ENCODE peak calls at places on chromosomes 1 and 21, in seven cellular contexts. H, L, X, B, Z, W and Q are unnamed samples.

GRCh38 chr1:108041360-108042143 is 76.6 kb upstream of the VAV3 start:
- DNase-seq in W (no peak), H (no peak), X (no peak), L (no peak), B (no peak), Z (no peak), Q (no peak)

GRCh38 chr1:14602131-14602530 is 3.6 kb downstream of the KAZN start:
- DNase-seq in Z (no peak), X (peak), W (peak), H (peak), L (no peak), B (peak), Q (no peak)

GRCh38 chr1:64162804-64163203 is 40.6 kb upstream of the UBE2U start:
- DNase-seq in H (no peak), L (no peak), B (no peak), Z (no peak), X (no peak), W (no peak), Q (no peak)

GRCh38 chr21:31338892-31339368 is 5.1 kb downstream of the TIAM1 start:
- DNase-seq in B (no peak), W (no peak), H (no peak), Z (no peak), X (no peak), L (no peak), Q (no peak)

GRCh38 chr1:236108027-236108648 is 34.2 kb upstream of the GPR137B start:
- DNase-seq in L (no peak), H (no peak), Z (no peak), B (no peak), W (no peak), X (no peak), Q (no peak)

GRCh38 chr1:87024936-87025537 is 110.6 kb downstream of the HS2ST1 start:
- DNase-seq in X (no peak), W (no peak), B (no peak), Z (peak), L (no peak), H (peak), Q (no peak)

GRCh38 chr1:64745986-64746940 is 1.4 kb downstream of the RAVER2 start:
- DNase-seq in H (no peak), B (no peak), W (no peak), L (no peak), Z (no peak), X (no peak), Q (no peak)

GRCh38 chr1:228016653-228017355 is 10.0 kb downstream of the WNT3A start:
- DNase-seq in W (peak), B (no peak), L (no peak), X (no peak), H (no peak), Z (peak), Q (no peak)

GRCh38 chr1:193019442-193020026 is 39.6 kb downstream of the UCHL5 start:
- DNase-seq in B (no peak), H (peak), X (peak), W (no peak), L (no peak), Z (no peak), Q (peak)

GRCh38 chr1:29584816-29585600 is 348.7 kb downstream of the PTPRU start:
- DNase-seq in Z (peak), L (no peak), X (no peak), B (no peak), W (no peak), H (peak), Q (no peak)

GRCh38 chr1:117623698-117624097 is 17.9 kb downstream of the TENT5C start:
- DNase-seq in W (no peak), L (no peak), B (no peak), X (no peak), Z (no peak), H (no peak), Q (no peak)

GRCh38 chr1:165144757-165145397 is 211.6 kb downstream of the LMX1A start:
- DNase-seq in H (peak), B (peak), W (no peak), L (no peak), Z (peak), X (peak), Q (peak)

GRCh38 chr1:18479484-18479883 is 1.2 kb upstream of the KLHDC7A start:
- DNase-seq in X (no peak), L (no peak), B (no peak), Z (no peak), H (no peak), W (no peak), Q (no peak)

GRCh38 chr1:39407889-39408640 is 83.4 kb upstream of the BMP8A start:
- DNase-seq in W (no peak), Z (no peak), H (no peak), L (no peak), X (no peak), B (peak), Q (no peak)

GRCh38 chr1:93177991-93178390 is 2.2 kb downstream of the TMED5 start:
- DNase-seq in H (peak), Z (no peak), B (no peak), X (no peak), L (no peak), W (no peak), Q (no peak)

GRCh38 chr1:1157914-1158710 is 15.6 kb upstream of the TTLL10 start:
- DNase-seq in Z (peak), B (peak), H (peak), X (peak), W (no peak), L (no peak), Q (peak)

GRCh38 chr21:15221799-15222386 is 157.1 kb upstream of the NRIP1 start:
- DNase-seq in X (peak), L (peak), Z (peak), B (no peak), W (no peak), H (peak), Q (peak)

GRCh38 chr1:55259906-55260608 is 44.9 kb upstream of the USP24 start:
- DNase-seq in Z (no peak), X (no peak), H (no peak), W (no peak), L (no peak), B (no peak), Q (no peak)
- H3K27ac ChIP-seq in Z (no peak), X (no peak), H (no peak), W (no peak), L (no peak), B (no peak), Q (no peak)

DNA sequence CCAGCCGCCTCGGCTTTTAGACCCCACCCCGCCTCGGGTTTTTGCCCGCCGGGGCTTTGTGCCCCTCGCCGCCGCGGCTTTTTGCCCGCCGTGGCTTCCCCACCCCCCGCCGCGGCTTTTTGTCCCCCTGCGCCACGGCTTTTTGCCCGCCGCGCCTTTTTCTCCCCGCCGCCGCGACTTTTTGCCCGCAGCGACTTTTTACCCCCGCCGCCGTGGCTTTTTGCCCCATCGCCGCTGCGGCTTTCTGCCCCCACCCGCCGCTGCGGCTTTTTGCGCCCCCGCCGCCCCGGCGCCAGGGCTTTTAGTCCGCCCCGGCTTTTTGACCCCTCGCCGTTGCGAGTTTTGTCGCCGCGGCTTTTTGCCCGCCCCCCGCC is 474.4 kb downstream of the FAM72C start:
- DNase-seq in X (no peak), W (no peak), L (no peak), H (no peak), Z (peak), B (no peak), Q (no peak)
- H3K27ac ChIP-seq in X (no peak), W (no peak), L (no peak), H (no peak), Z (no peak), B (no peak), Q (no peak)

GRCh38 chr21:29300547-29301138 is 1.9 kb downstream of the BACH1 start:
- DNase-seq in Z (no peak), H (peak), B (no peak), L (no peak), W (no peak), X (no peak), Q (no peak)

GRCh38 chr21:29304577-29304976 is 5.9 kb downstream of the BACH1 start:
- DNase-seq in W (no peak), B (no peak), L (no peak), X (no peak), Z (no peak), H (peak), Q (no peak)

GRCh38 chr21:29303301-29303700 is 4.6 kb downstream of the BACH1 start:
- DNase-seq in L (no peak), Z (no peak), X (no peak), H (no peak), W (no peak), B (no peak), Q (no peak)

GRCh38 chr21:29301703-29302102 is 3.0 kb downstream of the BACH1 start:
- DNase-seq in B (no peak), W (no peak), L (no peak), H (no peak), X (no peak), Z (no peak), Q (no peak)

DNA sequence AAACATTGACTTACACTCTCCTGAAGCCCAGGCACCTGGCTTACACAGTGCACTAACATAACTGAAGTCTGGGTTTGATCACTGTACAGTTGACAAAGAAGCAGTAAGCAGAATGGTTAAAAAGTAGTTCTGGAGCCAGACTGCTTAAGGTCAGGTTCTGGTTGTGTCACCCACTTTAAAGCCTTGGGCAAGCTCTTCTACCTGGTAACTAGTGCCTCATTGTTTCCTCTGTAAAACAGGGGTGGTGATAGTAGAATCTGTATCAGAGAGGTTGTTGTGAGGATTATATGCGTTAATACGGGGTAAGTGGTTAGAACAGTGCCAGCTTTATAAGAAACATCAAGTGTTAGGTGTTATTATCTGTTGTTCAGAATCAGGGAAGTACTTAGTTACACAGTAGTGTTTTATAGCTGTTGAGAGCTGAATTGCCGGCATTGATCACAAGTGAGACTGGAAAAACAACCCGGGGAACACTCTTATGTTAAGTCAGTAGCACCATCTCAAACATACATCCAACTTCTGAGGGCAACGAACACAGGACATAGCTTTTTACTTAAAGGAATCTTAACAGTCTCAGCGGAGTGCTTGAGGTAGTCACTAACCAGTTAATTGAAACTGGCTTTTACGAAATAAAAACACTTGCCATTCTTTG is 3.7 kb downstream of the BACH1 start:
- DNase-seq in W (no peak), H (peak), X (no peak), Z (no peak), L (no peak), B (no peak), Q (peak)
- H3K27ac ChIP-seq in W (no peak), H (peak), X (no peak), Z (no peak), L (no peak), B (no peak), Q (peak)

GRCh38 chr21:38911523-38912354 is 106.0 kb downstream of the ETS2 start:
- DNase-seq in W (no peak), X (no peak), H (no peak), B (no peak), Z (no peak), L (no peak), Q (no peak)
- H3K27ac ChIP-seq in W (peak), X (peak), H (no peak), B (peak), Z (no peak), L (peak), Q (peak)

DNA sequence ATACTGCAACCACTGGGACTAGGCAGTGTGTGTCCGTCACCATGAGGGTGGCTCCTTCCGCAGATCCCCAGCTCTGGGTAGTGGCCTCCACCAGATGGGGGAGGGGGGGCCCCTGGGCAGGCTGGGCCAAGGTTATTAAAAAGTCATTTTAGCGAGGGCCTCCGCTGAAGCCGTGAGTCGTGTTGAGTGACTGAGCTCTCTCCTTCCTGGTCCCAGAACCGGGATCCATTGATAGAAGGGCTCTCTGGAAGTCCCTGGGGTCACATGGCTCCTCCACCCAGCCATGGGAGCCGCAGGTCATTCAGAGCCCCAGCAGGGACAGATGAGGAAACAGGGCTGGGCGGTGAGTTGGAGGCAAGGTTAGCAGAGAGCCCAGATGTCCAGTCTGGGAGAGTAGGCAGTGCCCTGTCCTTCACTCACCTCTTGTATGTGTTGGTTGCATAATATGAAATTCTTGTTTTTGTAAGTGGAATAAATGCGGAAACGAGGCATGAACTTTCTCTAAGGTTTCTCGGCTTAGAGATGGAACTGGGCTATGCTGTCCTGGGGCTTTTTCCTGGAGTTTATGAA is 12.9 kb downstream of the MIIP start:
- DNase-seq in Z (no peak), X (no peak), L (no peak), H (no peak), W (peak), B (no peak), Q (no peak)
- H3K27ac ChIP-seq in Z (peak), X (no peak), L (no peak), H (no peak), W (peak), B (no peak), Q (no peak)

GRCh38 chr1:67361646-67362045 is 54.0 kb downstream of the IL12RB2 start:
- DNase-seq in H (no peak), B (no peak), L (no peak), X (no peak), W (no peak), Z (no peak), Q (no peak)
- H3K27ac ChIP-seq in H (no peak), B (no peak), L (no peak), X (no peak), W (no peak), Z (no peak), Q (no peak)

GRCh38 chr1:162560303-162561036 is 1.1 kb upstream of the UAP1 start:
- DNase-seq in Z (no peak), X (no peak), H (no peak), W (no peak), B (no peak), L (no peak), Q (no peak)
- H3K27ac ChIP-seq in Z (peak), X (peak), H (peak), W (peak), B (peak), L (peak), Q (peak)

GRCh38 chr1:180170569-180170968 is 15.9 kb downstream of the QSOX1 start:
- DNase-seq in H (no peak), W (no peak), B (no peak), Z (no peak), X (no peak), L (no peak), Q (peak)

GRCh38 chr1:180167721-180168467 is 13.2 kb downstream of the QSOX1 start:
- DNase-seq in Z (peak), H (no peak), L (no peak), X (no peak), W (no peak), B (peak), Q (peak)

GRCh38 chr1:180168786-180169640 is 14.3 kb downstream of the QSOX1 start:
- DNase-seq in Z (peak), X (no peak), H (no peak), L (no peak), W (no peak), B (peak), Q (no peak)

GRCh38 chr1:180171691-180172090 is 17.0 kb downstream of the QSOX1 start:
- DNase-seq in B (no peak), X (no peak), L (no peak), Z (no peak), H (no peak), W (no peak), Q (no peak)

GRCh38 chr1:180169641-180170155 is 15.0 kb downstream of the QSOX1 start:
- DNase-seq in W (no peak), L (no peak), Z (no peak), X (no peak), H (no peak), B (no peak), Q (no peak)
- H3K27ac ChIP-seq in W (no peak), L (no peak), Z (no peak), X (no peak), H (no peak), B (no peak), Q (no peak)

GRCh38 chr1:2283991-2284895 is 56.1 kb downstream of the SKI start:
- DNase-seq in L (no peak), B (no peak), Z (no peak), H (no peak), W (no peak), X (no peak), Q (no peak)

GRCh38 chr1:2284932-2285331 is 56.8 kb downstream of the SKI start:
- DNase-seq in Z (no peak), X (no peak), B (no peak), W (no peak), L (no peak), H (no peak), Q (no peak)

GRCh38 chr1:2279882-2280281 is 51.8 kb downstream of the SKI start:
- DNase-seq in B (no peak), H (no peak), Z (no peak), L (no peak), X (no peak), W (no peak), Q (no peak)

GRCh38 chr1:2283371-2283990 is 55.4 kb downstream of the SKI start:
- DNase-seq in H (no peak), L (no peak), X (no peak), Z (no peak), B (no peak), W (no peak), Q (no peak)

GRCh38 chr1:2282556-2283270 is 54.6 kb downstream of the SKI start:
- DNase-seq in H (no peak), X (no peak), L (no peak), Z (no peak), B (no peak), W (no peak), Q (no peak)
- H3K27ac ChIP-seq in H (no peak), X (no peak), L (no peak), Z (no peak), B (no peak), W (no peak), Q (no peak)

DNA sequence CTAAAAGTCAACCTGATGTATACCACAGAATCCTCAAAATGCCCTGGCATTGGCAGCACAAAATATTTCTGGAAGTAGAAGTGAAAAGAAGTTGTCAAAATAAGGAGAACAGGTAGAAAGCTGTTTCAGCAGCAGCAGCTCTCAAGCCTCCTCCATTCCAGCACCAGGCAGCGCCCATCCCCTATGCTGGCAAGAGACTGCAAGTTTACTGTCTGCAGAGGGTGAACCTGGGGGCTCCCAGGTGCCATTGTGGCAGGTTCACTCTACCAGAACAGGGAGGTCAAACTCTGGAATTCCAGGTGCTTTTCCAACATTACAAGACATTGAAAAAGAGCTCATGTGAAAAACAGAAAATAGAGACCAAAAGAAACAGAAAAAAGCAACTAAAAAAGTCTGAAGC is 128.8 kb upstream of the CTTNBP2NL start:
- DNase-seq in H (no peak), Z (no peak), W (no peak), L (no peak), X (no peak), B (no peak), Q (no peak)
- H3K27ac ChIP-seq in H (no peak), Z (no peak), W (no peak), L (no peak), X (peak), B (peak), Q (no peak)